ENCODE peak calls at places on chromosome 7, in four cellular contexts. One of them, this sample, is unnamed.

GRCh38 chr7:17843041-17843440 is 97.3 kb downstream of the SNX13 start:
- DNase-seq in fibroblast of pulmonary artery: no peak
- DNase-seq in BE2C: no peak
- DNase-seq in astrocyte: no peak
- DNase-seq in this sample: no peak

GRCh38 chr7:151181011-151181431 is 6.0 kb downstream of the ASB10 start:
- DNase-seq in BE2C: peak; percentile 13
- DNase-seq in fibroblast of pulmonary artery: no peak
- DNase-seq in astrocyte: no peak
- DNase-seq in this sample: no peak

GRCh38 chr7:464712-465461 is 54.8 kb downstream of the PDGFA start:
- DNase-seq in BE2C: no peak
- DNase-seq in fibroblast of pulmonary artery: peak; percentile 85
- DNase-seq in astrocyte: no peak
- DNase-seq in this sample: peak; percentile 82

GRCh38 chr7:47384755-47385475 is 197.0 kb downstream of the TNS3 start:
- DNase-seq in fibroblast of pulmonary artery: no peak
- DNase-seq in BE2C: no peak
- DNase-seq in astrocyte: no peak
- DNase-seq in this sample: no peak

GRCh38 chr7:136105191-136105590 is 128.0 kb upstream of the MTPN start:
- DNase-seq in astrocyte: no peak
- DNase-seq in BE2C: no peak
- DNase-seq in fibroblast of pulmonary artery: no peak
- DNase-seq in this sample: no peak

GRCh38 chr7:19538036-19538435 is 170.8 kb downstream of the POLR1F start:
- DNase-seq in astrocyte: peak; percentile 28
- DNase-seq in BE2C: no peak
- DNase-seq in fibroblast of pulmonary artery: peak; percentile 21
- DNase-seq in this sample: peak; percentile 63

GRCh38 chr7:4789194-4790077 is 14.0 kb downstream of the AP5Z1 start:
- DNase-seq in BE2C: no peak
- DNase-seq in fibroblast of pulmonary artery: no peak
- DNase-seq in astrocyte: no peak
- DNase-seq in this sample: no peak

GRCh38 chr7:113076703-113077102 is 9.9 kb downstream of the GPR85 start:
- DNase-seq in astrocyte: no peak
- DNase-seq in fibroblast of pulmonary artery: no peak
- DNase-seq in BE2C: no peak
- DNase-seq in this sample: no peak

GRCh38 chr7:28556036-28556435 is 143.7 kb downstream of the CREB5 start:
- DNase-seq in astrocyte: no peak
- DNase-seq in fibroblast of pulmonary artery: no peak
- DNase-seq in BE2C: no peak
- DNase-seq in this sample: no peak

GRCh38 chr7:132270517-132270916 is 305.8 kb downstream of the PLXNA4 start:
- DNase-seq in BE2C: no peak
- DNase-seq in fibroblast of pulmonary artery: peak; percentile 38
- DNase-seq in astrocyte: no peak
- DNase-seq in this sample: peak; percentile 26

GRCh38 chr7:36286241-36286640 is 103.4 kb upstream of the ANLN start:
- DNase-seq in astrocyte: no peak
- DNase-seq in BE2C: no peak
- DNase-seq in fibroblast of pulmonary artery: no peak
- DNase-seq in this sample: no peak

GRCh38 chr7:28787116-28787515 is 171.0 kb downstream of the TRIL start:
- DNase-seq in fibroblast of pulmonary artery: no peak
- DNase-seq in BE2C: no peak
- DNase-seq in astrocyte: no peak
- DNase-seq in this sample: no peak

GRCh38 chr7:2710256-2710655 is 22.3 kb downstream of the AMZ1 start:
- DNase-seq in BE2C: no peak
- DNase-seq in astrocyte: no peak
- DNase-seq in fibroblast of pulmonary artery: no peak
- DNase-seq in this sample: no peak

GRCh38 chr7:116740758-116741462 is 68.9 kb downstream of the MET start:
- DNase-seq in BE2C: no peak
- DNase-seq in fibroblast of pulmonary artery: no peak
- DNase-seq in astrocyte: no peak
- DNase-seq in this sample: no peak

GRCh38 chr7:57202274-57202673 is 70.0 kb upstream of the ZNF479 start:
- DNase-seq in BE2C: no peak
- DNase-seq in astrocyte: no peak
- DNase-seq in fibroblast of pulmonary artery: no peak
- DNase-seq in this sample: no peak

GRCh38 chr7:34136698-34137097 is 231.4 kb downstream of the BMPER start:
- DNase-seq in fibroblast of pulmonary artery: no peak
- DNase-seq in BE2C: no peak
- DNase-seq in astrocyte: no peak
- DNase-seq in this sample: no peak

GRCh38 chr7:2709553-2710165 is 21.7 kb downstream of the AMZ1 start:
- DNase-seq in astrocyte: no peak
- DNase-seq in BE2C: peak; percentile 71
- DNase-seq in fibroblast of pulmonary artery: peak; percentile 55
- DNase-seq in this sample: peak; percentile 62

GRCh38 chr7:18831943-18832342 is 285.5 kb downstream of the TWIST1 start:
- DNase-seq in astrocyte: no peak
- DNase-seq in BE2C: no peak
- DNase-seq in fibroblast of pulmonary artery: no peak
- DNase-seq in this sample: no peak

GRCh38 chr7:46168671-46169383 is 247.8 kb upstream of the IGFBP3 start:
- DNase-seq in BE2C: no peak
- DNase-seq in astrocyte: peak; percentile 62
- DNase-seq in fibroblast of pulmonary artery: no peak
- DNase-seq in this sample: no peak

GRCh38 chr7:35241884-35242283 is 12.0 kb downstream of the TBX20 start:
- DNase-seq in fibroblast of pulmonary artery: no peak
- DNase-seq in BE2C: no peak
- DNase-seq in astrocyte: no peak
- DNase-seq in this sample: peak; percentile 24

GRCh38 chr7:79555571-79555970 is 102.1 kb upstream of the MAGI2 start:
- DNase-seq in BE2C: no peak
- DNase-seq in fibroblast of pulmonary artery: no peak
- DNase-seq in astrocyte: no peak
- DNase-seq in this sample: no peak

GRCh38 chr7:36682102-36682501 is 42.2 kb downstream of the AOAH start:
- DNase-seq in BE2C: no peak
- DNase-seq in astrocyte: no peak
- DNase-seq in fibroblast of pulmonary artery: no peak
- DNase-seq in this sample: no peak

GRCh38 chr7:405489-406211 is 114.0 kb downstream of the PDGFA start:
- DNase-seq in BE2C: no peak
- DNase-seq in fibroblast of pulmonary artery: no peak
- DNase-seq in astrocyte: no peak
- DNase-seq in this sample: no peak

GRCh38 chr7:79461660-79462059 is 8.2 kb upstream of the MAGI2 start:
- DNase-seq in BE2C: no peak
- DNase-seq in astrocyte: peak; percentile 68
- DNase-seq in fibroblast of pulmonary artery: peak; percentile 63
- DNase-seq in this sample: peak; percentile 87

GRCh38 chr7:64884913-64885370 is 18.1 kb upstream of the ZNF273 start:
- DNase-seq in fibroblast of pulmonary artery: no peak
- DNase-seq in BE2C: no peak
- DNase-seq in astrocyte: no peak
- DNase-seq in this sample: no peak

GRCh38 chr7:77536017-77536412 is 1.1 kb upstream of the PTPN12 start:
- DNase-seq in astrocyte: no peak
- DNase-seq in fibroblast of pulmonary artery: no peak
- DNase-seq in BE2C: no peak
- DNase-seq in this sample: no peak

GRCh38 chr7:77537136-77537594 is at the start of gene PTPN12:
- DNase-seq in astrocyte: peak; percentile 61
- DNase-seq in BE2C: peak; percentile 83
- DNase-seq in fibroblast of pulmonary artery: no peak
- DNase-seq in this sample: no peak

GRCh38 chr7:77537595-77538185 is 595 bp downstream of the PTPN12 start:
- DNase-seq in BE2C: peak; percentile 57
- DNase-seq in astrocyte: peak; percentile 12
- DNase-seq in fibroblast of pulmonary artery: no peak
- DNase-seq in this sample: peak; percentile 35

GRCh38 chr7:77538186-77538907 is 1.3 kb downstream of the PTPN12 start:
- DNase-seq in BE2C: peak; percentile 79
- DNase-seq in fibroblast of pulmonary artery: peak; percentile 97
- DNase-seq in astrocyte: peak; percentile 87
- DNase-seq in this sample: peak; percentile 85

GRCh38 chr7:77536413-77537135 is 521 bp upstream of the PTPN12 start:
- DNase-seq in fibroblast of pulmonary artery: peak; percentile 96
- DNase-seq in astrocyte: peak; percentile 87
- DNase-seq in BE2C: peak; percentile 99
- DNase-seq in this sample: peak; percentile 97
- TF ChIP-seq CTCF in fibroblast of pulmonary artery: no peak
- TF ChIP-seq CTCF in astrocyte: no peak
- TF ChIP-seq CTCF in BE2C: no peak
- TF ChIP-seq CTCF in this sample: no peak

GRCh38 chr7:55119571-55119970 is 100.8 kb downstream of the EGFR start:
- DNase-seq in BE2C: no peak
- DNase-seq in astrocyte: no peak
- DNase-seq in fibroblast of pulmonary artery: no peak
- DNase-seq in this sample: no peak
- H3K4me3 ChIP-seq in BE2C: no peak overlapping the region
- H3K4me3 ChIP-seq in astrocyte: no peak overlapping the region
- H3K4me3 ChIP-seq in fibroblast of pulmonary artery: no peak overlapping the region
- H3K4me3 ChIP-seq in this sample: no peak overlapping the region

GRCh38 chr7:122518488-122518887 is 180.4 kb downstream of the RNF133 start:
- DNase-seq in astrocyte: no peak
- DNase-seq in fibroblast of pulmonary artery: no peak
- DNase-seq in BE2C: no peak
- DNase-seq in this sample: peak; percentile 10

GRCh38 chr7:122525355-122525754 is 173.6 kb downstream of the RNF133 start:
- DNase-seq in fibroblast of pulmonary artery: no peak
- DNase-seq in astrocyte: no peak
- DNase-seq in BE2C: no peak
- DNase-seq in this sample: no peak

GRCh38 chr7:122517576-122517975 is 181.3 kb downstream of the RNF133 start:
- DNase-seq in fibroblast of pulmonary artery: no peak
- DNase-seq in BE2C: no peak
- DNase-seq in astrocyte: no peak
- DNase-seq in this sample: no peak

GRCh38 chr7:122520961-122521555 is 177.9 kb downstream of the RNF133 start:
- DNase-seq in fibroblast of pulmonary artery: no peak
- DNase-seq in astrocyte: no peak
- DNase-seq in BE2C: no peak
- DNase-seq in this sample: no peak

DNA sequence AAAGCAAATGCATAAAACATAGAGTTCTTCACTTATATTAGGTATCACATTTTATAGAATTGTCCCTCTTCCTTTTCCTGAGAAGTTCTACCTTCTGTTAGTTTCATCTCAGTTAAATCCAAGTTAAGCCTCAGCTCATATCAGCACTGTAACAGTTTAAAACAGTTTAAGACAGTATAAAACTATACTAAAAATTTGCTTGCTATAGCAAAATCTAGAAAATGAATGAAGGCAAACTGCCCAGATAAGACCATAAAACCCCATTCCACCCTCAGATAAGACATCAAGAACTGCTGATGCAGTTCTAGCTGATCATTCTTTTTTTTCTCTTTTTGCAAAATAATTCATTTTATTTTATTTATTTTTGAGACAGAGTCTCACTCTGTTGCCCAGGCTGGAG is 177.2 kb downstream of the RNF133 start:
- DNase-seq in BE2C: no peak
- DNase-seq in fibroblast of pulmonary artery: no peak
- DNase-seq in astrocyte: no peak
- DNase-seq in this sample: no peak
- TF ChIP-seq CTCF in BE2C: no peak
- TF ChIP-seq CTCF in fibroblast of pulmonary artery: no peak
- TF ChIP-seq CTCF in astrocyte: no peak
- TF ChIP-seq CTCF in this sample: no peak

DNA sequence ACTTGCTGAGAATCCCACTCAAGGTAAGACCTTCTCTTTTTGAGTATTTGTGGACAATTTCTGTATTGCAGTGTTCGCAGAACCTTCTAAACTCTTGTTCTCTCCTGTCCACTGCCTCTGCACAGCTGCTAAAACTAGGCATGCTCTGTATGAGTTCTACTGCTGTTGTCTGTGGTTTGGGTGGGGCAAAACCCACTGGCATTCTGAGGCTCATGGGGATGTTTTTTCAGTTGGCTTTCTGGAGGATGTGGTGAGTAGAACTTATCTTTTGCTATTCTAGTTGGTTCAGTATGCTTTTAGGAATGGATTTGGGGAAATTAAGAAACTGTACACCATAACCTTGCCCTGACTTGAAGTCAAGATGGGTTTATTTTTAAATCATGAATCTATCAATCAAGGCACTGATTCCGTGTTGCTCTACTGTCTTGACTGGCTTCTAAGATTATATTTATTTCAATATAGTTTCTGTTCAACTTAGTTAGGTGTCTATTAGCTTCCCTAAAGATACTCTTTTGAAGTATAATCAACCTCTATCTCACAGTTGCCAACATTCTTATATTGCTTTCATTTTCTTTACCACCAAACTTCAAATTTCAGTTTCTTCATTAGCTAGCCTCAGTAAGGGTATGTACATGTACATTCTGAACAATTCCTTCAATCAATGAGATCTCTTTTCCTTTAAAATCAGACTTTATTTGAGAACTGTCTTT is 25.0 kb upstream of the C1GALT1 start:
- DNase-seq in astrocyte: peak; percentile 90
- DNase-seq in fibroblast of pulmonary artery: peak; percentile 44
- DNase-seq in BE2C: no peak
- DNase-seq in this sample: peak; percentile 82
- H3K4me3 ChIP-seq in astrocyte: peak overlapping the region; percentile 43
- H3K4me3 ChIP-seq in fibroblast of pulmonary artery: no peak overlapping the region
- H3K4me3 ChIP-seq in BE2C: no peak overlapping the region
- H3K4me3 ChIP-seq in this sample: no peak overlapping the region

GRCh38 chr7:158324397-158325360 is 262.9 kb downstream of the PTPRN2 start:
- DNase-seq in fibroblast of pulmonary artery: no peak
- DNase-seq in BE2C: no peak
- DNase-seq in astrocyte: no peak
- DNase-seq in this sample: no peak

GRCh38 chr7:158327571-158328180 is 259.9 kb downstream of the PTPRN2 start:
- DNase-seq in fibroblast of pulmonary artery: no peak
- DNase-seq in astrocyte: no peak
- DNase-seq in BE2C: no peak
- DNase-seq in this sample: no peak

GRCh38 chr7:158323741-158324396 is 263.8 kb downstream of the PTPRN2 start:
- DNase-seq in fibroblast of pulmonary artery: no peak
- DNase-seq in astrocyte: no peak
- DNase-seq in BE2C: no peak
- DNase-seq in this sample: no peak

GRCh38 chr7:158327012-158327411 is 260.6 kb downstream of the PTPRN2 start:
- DNase-seq in fibroblast of pulmonary artery: no peak
- DNase-seq in BE2C: no peak
- DNase-seq in astrocyte: no peak
- DNase-seq in this sample: no peak

GRCh38 chr7:158325530-158326381 is 261.9 kb downstream of the PTPRN2 start:
- DNase-seq in astrocyte: peak; percentile 11
- DNase-seq in BE2C: no peak
- DNase-seq in fibroblast of pulmonary artery: no peak
- DNase-seq in this sample: peak; percentile 26
- TF ChIP-seq CTCF in astrocyte: peak; percentile 24
- TF ChIP-seq CTCF in BE2C: peak; percentile 20
- TF ChIP-seq CTCF in fibroblast of pulmonary artery: no peak
- TF ChIP-seq CTCF in this sample: peak; percentile 33

This sample was measured in choroid plexus epithelial cell.